ENCODE peak calls at places on chromosomes 12 and 14, in seven cellular contexts. W, L, E, J, C, N and X are unnamed samples.

GRCh38 chr12:53113951-53114350 is 10.7 kb downstream of the SOAT2 start:
- DNase-seq in W (no peak), J (no peak), N (no peak), E (no peak), C (no peak), L (no peak), X (no peak)

GRCh38 chr12:96063046-96063445 is 27.7 kb upstream of the LTA4H start:
- DNase-seq in W (no peak), E (no peak), J (no peak), N (peak; percentile 37), L (no peak), C (no peak), X (no peak)

GRCh38 chr12:102480401-102480800 is at the start of gene IGF1:
- DNase-seq in W (no peak), C (no peak), J (no peak), L (peak; percentile 65), N (no peak), E (no peak), X (no peak)

GRCh38 chr12:6193853-6194815 is 6.1 kb upstream of the CD9 start:
- DNase-seq in J (no peak), W (no peak), N (no peak), E (no peak), L (no peak), C (no peak), X (peak; percentile 80)

GRCh38 chr14:46820291-46820690 is 168.7 kb upstream of the RPL10L start:
- DNase-seq in W (no peak), E (no peak), J (no peak), N (no peak), C (no peak), L (no peak), X (no peak)

GRCh38 chr12:63930971-63931370 is 86.5 kb downstream of the SRGAP1 start:
- DNase-seq in J (no peak), N (no peak), E (no peak), C (no peak), W (no peak), L (no peak), X (no peak)

GRCh38 chr12:1844223-1844622 is 23.9 kb downstream of the LRTM2 start:
- DNase-seq in E (no peak), L (no peak), N (no peak), C (no peak), W (no peak), J (no peak), X (no peak)

GRCh38 chr12:6689000-6689882 is at the start of gene ZNF384:
- DNase-seq in W (peak; percentile 98), E (peak; percentile 97), L (peak; percentile 92), N (peak; percentile 94), C (peak; percentile 97), J (peak; percentile 99), X (peak; percentile 100)

GRCh38 chr14:21978999-21979314 is 305.3 kb upstream of the OR4E1 start:
- DNase-seq in N (no peak), L (no peak), C (no peak), W (no peak), E (no peak), J (no peak), X (no peak)

GRCh38 chr12:103495158-103495782 is 498 bp downstream of the C12orf42 start:
- DNase-seq in L (peak; percentile 28), W (no peak), C (no peak), N (peak; percentile 76), E (peak; percentile 53), J (no peak), X (peak; percentile 52)

GRCh38 chr14:31699809-31700208 is 138.6 kb downstream of the NUBPL start:
- DNase-seq in C (no peak), L (no peak), E (no peak), J (no peak), N (no peak), W (no peak), X (no peak)

GRCh38 chr12:101552277-101552676 is 42.5 kb upstream of the MYBPC1 start:
- DNase-seq in E (no peak), C (no peak), W (no peak), L (no peak), J (no peak), N (no peak), X (no peak)

GRCh38 chr12:12608557-12608957 is 3.1 kb upstream of the CREBL2 start:
- DNase-seq in W (no peak), L (peak; percentile 9), J (peak; percentile 25), C (peak; percentile 57), N (no peak), E (no peak), X (no peak)

GRCh38 chr14:65927871-65928270 is 515.3 kb downstream of the FUT8 start:
- DNase-seq in L (no peak), E (no peak), C (no peak), W (no peak), N (no peak), J (no peak), X (no peak)

GRCh38 chr14:72804653-72805180 is 89.2 kb downstream of the DPF3 start:
- DNase-seq in E (no peak), N (no peak), W (no peak), L (no peak), J (no peak), C (no peak), X (no peak)

GRCh38 chr12:7934153-7934552 is 1.8 kb downstream of the SLC2A3 start:
- DNase-seq in E (no peak), W (no peak), N (no peak), J (no peak), L (peak; percentile 20), C (no peak), X (no peak)

GRCh38 chr12:121451931-121452330 is 52.0 kb downstream of the RNF34 start:
- DNase-seq in C (no peak), E (no peak), N (no peak), W (no peak), J (no peak), L (no peak), X (no peak)

GRCh38 chr12:69583203-69583602 is 2.1 kb upstream of the CCT2 start:
- DNase-seq in N (no peak), W (no peak), E (peak; percentile 10), C (no peak), J (peak; percentile 24), L (peak; percentile 70), X (peak; percentile 44)
- TF ChIP-seq YY1 in N (no peak), W (no peak), E (peak; percentile 26), C (no peak), J (no peak), L (no peak), X (no peak)

GRCh38 chr12:122489038-122489437 is 11.7 kb downstream of the ZCCHC8 start:
- DNase-seq in E (no peak), W (no peak), J (peak; percentile 91), C (no peak), L (peak; percentile 61), N (no peak), X (no peak)
- H3K36me3 ChIP-seq in E (peaks cover 75% of the 10 kb centered on the region), W (peaks cover 44% of the 10 kb centered on the region), J (peaks cover 8% of the 10 kb centered on the region), C (peaks cover 26% of the 10 kb centered on the region), L (peaks cover 84% of the 10 kb centered on the region), N (peaks cover 45% of the 10 kb centered on the region), X (peaks cover 80% of the 10 kb centered on the region)

DNA sequence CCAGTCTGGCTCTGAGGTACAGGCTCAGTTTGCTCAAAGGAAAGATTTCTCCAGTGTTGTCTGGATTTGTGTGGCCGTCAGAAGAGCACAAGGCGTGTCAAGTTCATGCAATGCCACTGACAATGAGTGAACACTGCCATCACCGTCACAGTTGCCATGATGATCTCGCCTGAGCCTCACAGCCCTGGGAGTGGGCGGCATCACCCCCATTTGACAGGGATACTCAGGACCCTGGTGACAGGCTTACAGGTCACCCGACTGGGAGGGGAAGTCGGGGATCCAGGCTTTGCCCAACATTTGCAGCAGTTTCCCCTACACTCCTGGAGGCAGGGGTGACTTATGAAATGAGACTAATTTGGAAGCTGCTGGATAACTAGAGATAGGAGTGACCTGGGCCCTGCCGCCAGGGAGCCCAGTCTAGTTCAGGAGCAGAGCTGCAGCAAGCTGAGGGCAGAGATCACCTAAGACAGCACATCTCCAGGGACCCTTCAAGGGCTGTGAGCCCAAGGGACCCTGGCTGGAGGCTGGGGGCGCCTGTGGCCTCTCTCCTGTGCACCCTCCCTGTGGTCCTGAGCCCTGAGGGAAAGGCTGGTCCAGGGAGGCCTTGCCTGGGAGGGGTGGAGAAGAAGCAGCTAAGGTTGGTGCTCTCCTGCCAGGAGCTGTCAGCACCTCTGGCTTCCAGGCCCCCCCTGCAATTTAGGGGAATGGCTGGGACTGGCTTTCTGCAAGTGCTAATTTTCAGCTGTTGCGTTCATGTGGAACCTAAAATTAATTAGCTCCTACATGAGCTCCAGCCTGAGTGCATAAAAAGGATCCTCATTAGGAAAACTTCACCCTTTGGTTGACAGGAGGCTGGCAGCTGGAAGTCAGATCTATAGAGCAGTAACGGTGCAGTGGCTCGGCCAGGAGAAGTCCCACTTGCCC is 32.4 kb upstream of the BEGAIN start:
- DNase-seq in E (no peak), C (no peak), L (no peak), N (peak; percentile 25), J (no peak), W (no peak), X (no peak)
- TF ChIP-seq YY1 in E (no peak), C (no peak), L (no peak), N (no peak), J (no peak), W (no peak), X (no peak)

GRCh38 chr12:48071808-48072207 is 34.1 kb downstream of the SENP1 start:
- DNase-seq in E (no peak), L (no peak), J (no peak), C (no peak), N (no peak), W (no peak), X (no peak)
- H3K36me3 ChIP-seq in E (peaks cover 28% of the 10 kb centered on the region), L (peaks cover 70% of the 10 kb centered on the region), J (peaks cover 8% of the 10 kb centered on the region), C (peaks cover 26% of the 10 kb centered on the region), N (peaks cover 50% of the 10 kb centered on the region), W (peaks cover 30% of the 10 kb centered on the region), X (peaks cover 64% of the 10 kb centered on the region)

DNA sequence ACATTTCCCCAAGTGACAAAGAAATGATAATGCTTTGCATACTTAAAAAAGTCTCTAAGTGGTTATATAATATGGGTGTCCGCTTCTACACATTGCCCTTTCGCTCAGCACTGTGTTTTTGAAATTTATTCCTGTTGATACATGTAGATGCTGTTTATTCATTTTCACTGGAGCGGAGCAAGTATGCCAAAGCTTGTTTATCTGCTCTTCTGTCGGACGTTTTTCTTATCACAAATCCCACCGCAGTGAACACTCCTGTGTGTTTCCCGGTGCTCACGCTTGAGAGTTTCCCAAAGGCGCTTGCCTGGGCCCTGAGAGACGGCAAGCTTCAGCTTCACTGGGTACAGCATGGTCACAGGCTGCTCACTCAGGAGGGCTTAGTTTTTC is 50.2 kb downstream of the TPCN1 start:
- DNase-seq in W (no peak), L (no peak), C (no peak), N (no peak), J (no peak), E (no peak), X (no peak)
- TF ChIP-seq YY1 in W (no peak), L (no peak), C (no peak), N (no peak), J (no peak), E (no peak), X (no peak)

DNA sequence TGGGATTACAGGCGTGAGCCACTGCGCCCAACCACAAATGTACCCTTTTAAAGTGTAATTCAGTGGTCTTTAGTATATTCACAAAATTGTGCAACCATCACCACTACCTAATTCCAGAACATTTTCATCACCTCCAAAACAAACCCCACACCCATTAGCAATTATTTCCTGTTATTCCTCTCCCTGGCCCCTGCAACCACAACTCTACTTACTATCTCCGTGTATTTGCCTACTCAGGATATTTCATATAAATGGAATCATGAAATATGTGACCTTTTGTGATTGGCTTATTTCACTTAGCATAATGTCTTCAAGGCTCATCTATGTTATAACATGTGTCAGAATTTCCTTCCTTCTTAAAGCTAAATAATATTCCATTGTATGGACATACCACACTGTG is 16.0 kb upstream of the AQP2 start:
- DNase-seq in J (no peak), E (no peak), N (no peak), L (no peak), W (no peak), C (no peak), X (no peak)
- H3K36me3 ChIP-seq in J (no peaks in the 10 kb centered on the region), E (no peaks in the 10 kb centered on the region), N (no peaks in the 10 kb centered on the region), L (no peaks in the 10 kb centered on the region), W (no peaks in the 10 kb centered on the region), C (no peaks in the 10 kb centered on the region), X (no peaks in the 10 kb centered on the region)

GRCh38 chr12:94074216-94074969 is 74.0 kb upstream of the PLXNC1 start:
- DNase-seq in N (no peak), J (no peak), W (no peak), E (no peak), L (no peak), C (no peak), X (no peak)
- TF ChIP-seq YY1 in N (no peak), J (no peak), W (no peak), E (no peak), L (no peak), C (no peak), X (no peak)